ENCODE peak calls at places on chromosomes 11 and 22, in four cellular contexts. X is ovary, O is H1, S is right lobe of liver. C is an unnamed sample.

GRCh38 chr11:115462004-115462541 is 42.1 kb downstream of the CADM1 start:
- DNase-seq in X (no peak), O (no peak), S (no peak), C (no peak)

GRCh38 chr22:44425356-44425755 is 72.7 kb downstream of the RTL6 start:
- DNase-seq in X (no peak), O (no peak), S (no peak), C (no peak)

GRCh38 chr11:57310630-57311086 is 14.1 kb downstream of the TNKS1BP1 start:
- DNase-seq in X (peak), O (no peak), S (peak), C (peak)

GRCh38 chr11:77188323-77188911 is 60.4 kb downstream of the MYO7A start:
- DNase-seq in X (peak), O (no peak), S (peak), C (peak)

GRCh38 chr22:38700271-38700788 is 413 bp downstream of the JOSD1 start:
- DNase-seq in X (peak), O (no peak), S (peak), C (no peak)

GRCh38 chr22:38861170-38861874 is 10.7 kb downstream of the CBX6 start:
- DNase-seq in X (no peak), O (no peak), S (peak), C (no peak)

GRCh38 chr11:1356007-1356435 is 33.7 kb upstream of the BRSK2 start:
- DNase-seq in X (no peak), O (no peak), S (no peak), C (no peak)

GRCh38 chr11:129386795-129387390 is 11.2 kb downstream of the BARX2 start:
- DNase-seq in X (no peak), O (no peak), S (no peak), C (no peak)

GRCh38 chr11:67269401-67270255 is 3.4 kb downstream of the GRK2 start:
- DNase-seq in X (peak), O (no peak), S (peak), C (no peak)

GRCh38 chr11:75771646-75772410 is 3.2 kb downstream of the DGAT2 start:
- DNase-seq in X (no peak), O (no peak), S (peak), C (no peak)

GRCh38 chr22:46852771-46853170 is 90.3 kb downstream of the TBC1D22A start:
- DNase-seq in X (no peak), O (no peak), S (no peak), C (no peak)

GRCh38 chr11:69864589-69864929 is 45.3 kb upstream of the FGF3 start:
- DNase-seq in X (no peak), O (no peak), S (no peak), C (no peak)

GRCh38 chr11:326842-327580 is 6.4 kb upstream of the IFITM3 start:
- DNase-seq in X (peak), O (no peak), S (peak), C (peak)

GRCh38 chr11:69638941-69639681 is 1.8 kb upstream of the CCND1 start:
- DNase-seq in X (no peak), O (peak), S (peak), C (peak)

GRCh38 chr11:2931771-2932738 is 2.8 kb upstream of the PHLDA2 start:
- DNase-seq in X (peak), O (no peak), S (no peak), C (no peak)

GRCh38 chr11:114080219-114080618 is 20.7 kb downstream of the ZBTB16 start:
- DNase-seq in X (no peak), O (no peak), S (no peak), C (no peak)

GRCh38 chr11:111186308-111186967 is 59.1 kb upstream of the POU2AF2 start:
- DNase-seq in X (no peak), O (no peak), S (no peak), C (no peak)

GRCh38 chr11:91981995-91982394 is 242.6 kb upstream of the FAT3 start:
- DNase-seq in X (no peak), O (no peak), S (no peak), C (no peak)

GRCh38 chr11:18727499-18728236 is 1.7 kb upstream of the IGSF22 start:
- DNase-seq in X (peak), O (no peak), S (no peak), C (peak)

GRCh38 chr11:43557553-43558031 is 122.9 kb upstream of the HSD17B12 start:
- DNase-seq in X (peak), O (no peak), S (no peak), C (no peak)

GRCh38 chr11:69750108-69750850 is 24.9 kb downstream of the FGF4 start:
- DNase-seq in X (no peak), O (no peak), S (no peak), C (no peak)

GRCh38 chr22:50518628-50519027 is 6.8 kb downstream of the SCO2 start:
- DNase-seq in X (no peak), O (no peak), S (no peak), C (no peak)

GRCh38 chr11:120832609-120833221 is 191.2 kb upstream of the TBCEL start:
- DNase-seq in X (no peak), O (no peak), S (no peak), C (no peak)

DNA sequence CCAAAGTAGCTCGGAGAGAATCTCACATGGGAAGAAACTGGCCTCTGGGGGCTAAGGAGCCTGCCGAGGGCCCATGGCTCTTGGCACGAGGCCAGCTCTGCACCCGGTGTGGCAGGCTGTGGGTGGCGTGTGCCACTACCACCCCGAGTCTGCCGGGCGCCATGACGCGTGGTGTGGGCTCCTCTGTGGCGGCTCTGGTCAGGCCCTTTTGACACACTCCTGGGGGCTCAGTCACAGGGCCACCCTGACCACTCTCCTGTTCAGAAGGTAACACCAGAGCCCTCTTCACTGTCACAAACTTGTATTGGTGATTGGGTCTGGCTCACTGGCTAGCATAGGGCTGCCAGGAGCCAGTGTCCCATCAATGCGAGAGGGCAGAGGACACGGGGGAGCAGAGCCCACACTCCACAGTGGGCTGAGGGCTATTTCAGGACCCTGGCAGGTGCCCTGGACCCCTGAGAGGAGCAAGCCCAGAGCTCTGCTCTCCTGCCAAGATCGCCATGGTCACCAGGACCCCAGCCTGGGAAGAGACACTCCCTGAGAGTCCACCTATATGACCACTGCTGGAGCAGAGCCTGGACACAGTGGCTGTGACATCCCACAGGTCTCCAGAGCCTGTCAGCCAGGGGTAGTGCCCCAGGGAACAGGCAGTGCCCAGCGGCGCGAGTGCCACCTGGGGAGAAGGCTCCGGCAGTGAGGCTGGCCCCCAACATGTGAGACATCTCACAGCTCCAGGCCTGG is 8.6 kb upstream of the PPM1F start:
- DNase-seq in X (no peak), O (no peak), S (no peak), C (no peak)
- TF ChIP-seq POLR2A in X (no peak), O (no peak), S (no peak), C (no peak)

GRCh38 chr11:65426839-65427690 is 4.5 kb downstream of the NEAT1 start:
- DNase-seq in X (peak), O (no peak), S (peak), C (peak)
- TF ChIP-seq POLR2A in X (peak), O (no peak), S (peak), C (peak)

GRCh38 chr11:62410972-62411371 is 7.9 kb upstream of the SCGB1A1 start:
- DNase-seq in X (no peak), O (no peak), S (no peak), C (no peak)
- TF ChIP-seq POLR2A in X (no peak), O (no peak), S (no peak), C (no peak)

GRCh38 chr22:36386900-36387663 is 685 bp downstream of the MYH9 start:
- DNase-seq in X (peak), O (no peak), S (peak), C (peak)
- TF ChIP-seq POLR2A in X (no peak), O (no peak), S (no peak), C (no peak)

DNA sequence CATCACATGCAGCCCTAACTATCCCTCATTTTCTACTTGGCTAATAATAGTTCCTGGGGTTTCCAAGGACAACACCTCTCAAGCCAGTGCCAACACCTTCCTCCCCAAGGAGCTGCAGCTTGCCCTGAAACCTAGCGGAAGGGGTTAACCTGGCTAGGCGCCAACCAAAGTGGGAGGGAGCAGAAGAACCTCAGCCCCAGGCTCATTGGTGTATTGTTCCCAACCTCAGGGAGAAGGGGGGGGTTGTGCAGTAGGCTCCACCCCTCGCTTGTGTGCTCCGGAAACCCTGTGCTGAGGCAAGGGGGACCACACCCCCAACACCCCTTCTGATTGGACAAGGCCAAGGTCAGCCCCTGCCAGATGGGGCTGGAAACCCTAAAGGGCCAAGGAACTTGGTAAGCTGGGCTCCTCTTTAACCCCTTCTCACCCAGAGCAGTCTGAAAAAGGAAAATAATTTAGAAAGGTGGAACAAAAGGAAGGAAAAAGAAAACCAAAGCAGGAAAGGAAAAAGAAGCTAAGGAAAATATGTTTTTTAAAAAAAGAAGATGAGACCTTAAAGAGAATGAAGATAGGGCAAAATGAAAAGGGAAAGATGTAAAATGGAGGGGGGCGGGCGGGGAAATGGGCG is 2.5 kb downstream of the MTA2 start:
- DNase-seq in X (peak), O (peak), S (peak), C (peak)
- TF ChIP-seq POLR2A in X (no peak), O (no peak), S (no peak), C (peak)

GRCh38 chr11:131217313-131218297 is 152.8 kb upstream of the NTM start:
- DNase-seq in X (no peak), O (no peak), S (no peak), C (no peak)

GRCh38 chr11:131228378-131228777 is 142.0 kb upstream of the NTM start:
- DNase-seq in X (no peak), O (no peak), S (no peak), C (no peak)

GRCh38 chr11:131218542-131218941 is 151.9 kb upstream of the NTM start:
- DNase-seq in X (no peak), O (no peak), S (no peak), C (no peak)

GRCh38 chr11:131229221-131229620 is 141.2 kb upstream of the NTM start:
- DNase-seq in X (no peak), O (no peak), S (no peak), C (no peak)

DNA sequence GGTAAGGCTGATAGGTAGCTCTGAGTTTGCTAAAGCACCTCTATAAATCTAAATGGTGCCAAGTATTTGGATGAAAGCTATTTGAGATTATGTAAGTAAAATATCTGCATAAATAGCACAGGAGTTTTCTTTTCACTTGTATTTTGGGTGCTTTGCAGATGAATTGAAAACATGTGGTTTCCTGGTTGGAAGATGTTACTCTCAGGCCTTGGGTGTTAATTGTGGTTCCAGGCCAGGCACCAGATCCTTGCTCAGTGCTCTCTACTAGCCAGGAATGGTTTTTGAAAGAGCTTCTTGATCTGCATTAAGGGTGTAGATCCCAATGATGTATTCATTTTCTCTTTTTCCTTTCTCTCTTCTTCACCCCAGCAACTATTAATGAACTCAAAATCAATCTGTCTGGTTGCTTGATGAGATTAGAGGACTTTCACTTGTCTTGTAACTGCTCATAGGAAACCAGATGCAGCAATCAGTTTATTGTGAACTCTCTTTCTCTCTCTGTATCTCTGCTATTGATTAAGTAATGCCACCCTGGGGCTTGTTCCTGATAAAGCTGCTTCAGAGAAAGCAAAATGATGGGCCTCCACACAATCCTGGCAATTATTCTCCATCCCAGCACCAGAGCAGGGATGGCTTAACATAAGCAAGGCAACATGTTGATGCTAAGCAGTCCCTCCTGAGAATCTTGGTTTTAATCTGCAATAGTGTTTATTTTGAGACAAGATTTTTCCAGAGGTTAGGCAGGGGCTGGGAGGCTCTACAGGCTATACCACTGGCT is 147.0 kb upstream of the NTM start:
- DNase-seq in X (no peak), O (no peak), S (no peak), C (no peak)
- TF ChIP-seq POLR2A in X (no peak), O (no peak), S (no peak), C (no peak)

GRCh38 chr11:119258983-119259382 is 52.8 kb downstream of the CBL start:
- DNase-seq in X (no peak), O (no peak), S (no peak), C (no peak)

GRCh38 chr11:119263352-119263940 is 53.5 kb downstream of the MCAM start:
- DNase-seq in X (no peak), O (no peak), S (no peak), C (no peak)

GRCh38 chr11:119254239-119254638 is 48.1 kb downstream of the CBL start:
- DNase-seq in X (no peak), O (no peak), S (no peak), C (no peak)

GRCh38 chr11:119262668-119263351 is 54.1 kb downstream of the MCAM start:
- DNase-seq in X (no peak), O (no peak), S (no peak), C (no peak)

GRCh38 chr11:119258180-119258579 is 52.0 kb downstream of the CBL start:
- DNase-seq in X (no peak), O (no peak), S (no peak), C (no peak)
- TF ChIP-seq POLR2A in X (no peak), O (no peak), S (no peak), C (no peak)

GRCh38 chr22:40042312-40042711 is 47.6 kb downstream of the FAM83F start:
- DNase-seq in X (no peak), O (no peak), S (no peak), C (no peak)

GRCh38 chr22:40039482-40039881 is 44.7 kb downstream of the FAM83F start:
- DNase-seq in X (no peak), O (no peak), S (no peak), C (no peak)

GRCh38 chr22:40041738-40042137 is 47.0 kb downstream of the FAM83F start:
- DNase-seq in X (no peak), O (no peak), S (no peak), C (no peak)

GRCh38 chr22:40043086-40043485 is 48.3 kb downstream of the FAM83F start:
- DNase-seq in X (peak), O (no peak), S (no peak), C (no peak)

GRCh38 chr22:40040927-40041326 is 46.2 kb downstream of the FAM83F start:
- DNase-seq in X (no peak), O (no peak), S (no peak), C (peak)
- TF ChIP-seq POLR2A in X (no peak), O (no peak), S (no peak), C (no peak)

GRCh38 chr11:46710821-46711269 is 8.2 kb upstream of the F2 start:
- DNase-seq in X (peak), O (no peak), S (no peak), C (no peak)
- TF ChIP-seq POLR2A in X (no peak), O (no peak), S (no peak), C (no peak)